ENCODE peak calls at places on chromosomes 1 and 21, in ten cellular contexts. One of them, this sample, is unnamed.

GRCh38 chr1:168949672-168950071 is 156.8 kb upstream of the ATP1B1 start:
- DNase-seq in body of pancreas: no peak
- DNase-seq in CD4-positive, alpha-beta T cell: no peak
- DNase-seq in mucosa of descending colon: no peak
- DNase-seq in CD8-positive, alpha-beta T cell: no peak
- DNase-seq in AG04450: no peak
- DNase-seq in tibial artery: no peak
- DNase-seq in ovary: no peak
- DNase-seq in A549: no peak
- DNase-seq in Peyer's patch: no peak
- DNase-seq in this sample: no peak

GRCh38 chr1:84122780-84123382 is 21.2 kb upstream of the PRKACB start:
- DNase-seq in Peyer's patch: no peak
- DNase-seq in body of pancreas: peak; percentile 44
- DNase-seq in ovary: no peak
- DNase-seq in mucosa of descending colon: peak; percentile 34
- DNase-seq in A549: peak; percentile 46
- DNase-seq in CD4-positive, alpha-beta T cell: peak; percentile 44
- DNase-seq in CD8-positive, alpha-beta T cell: peak; percentile 59
- DNase-seq in tibial artery: no peak
- DNase-seq in AG04450: no peak
- DNase-seq in this sample: peak; percentile 24

GRCh38 chr1:46516140-46516539 is 26.5 kb downstream of the DMBX1 start:
- DNase-seq in ovary: no peak
- DNase-seq in CD8-positive, alpha-beta T cell: no peak
- DNase-seq in mucosa of descending colon: no peak
- DNase-seq in AG04450: no peak
- DNase-seq in A549: no peak
- DNase-seq in CD4-positive, alpha-beta T cell: no peak
- DNase-seq in Peyer's patch: peak; percentile 32
- DNase-seq in body of pancreas: no peak
- DNase-seq in tibial artery: no peak
- DNase-seq in this sample: no peak

GRCh38 chr1:26161408-26162219 is 2.7 kb downstream of the FAM110D start:
- DNase-seq in AG04450: no peak
- DNase-seq in Peyer's patch: peak; percentile 65
- DNase-seq in CD4-positive, alpha-beta T cell: peak; percentile 16
- DNase-seq in tibial artery: peak; percentile 77
- DNase-seq in CD8-positive, alpha-beta T cell: peak; percentile 24
- DNase-seq in mucosa of descending colon: peak; percentile 71
- DNase-seq in ovary: peak; percentile 69
- DNase-seq in A549: peak; percentile 36
- DNase-seq in body of pancreas: peak; percentile 65
- DNase-seq in this sample: peak; percentile 59

GRCh38 chr1:15808955-15809354 is 1.5 kb upstream of the UQCRHL start:
- DNase-seq in ovary: no peak
- DNase-seq in tibial artery: no peak
- DNase-seq in body of pancreas: no peak
- DNase-seq in AG04450: no peak
- DNase-seq in Peyer's patch: no peak
- DNase-seq in CD4-positive, alpha-beta T cell: no peak
- DNase-seq in CD8-positive, alpha-beta T cell: no peak
- DNase-seq in mucosa of descending colon: no peak
- DNase-seq in A549: no peak
- DNase-seq in this sample: peak; percentile 72

GRCh38 chr21:39955326-39955725 is 88.1 kb downstream of the PCP4 start:
- DNase-seq in CD8-positive, alpha-beta T cell: no peak
- DNase-seq in mucosa of descending colon: no peak
- DNase-seq in body of pancreas: no peak
- DNase-seq in A549: no peak
- DNase-seq in tibial artery: no peak
- DNase-seq in AG04450: no peak
- DNase-seq in CD4-positive, alpha-beta T cell: no peak
- DNase-seq in ovary: no peak
- DNase-seq in Peyer's patch: no peak
- DNase-seq in this sample: no peak

GRCh38 chr1:39268112-39268581 is 63.7 kb downstream of the MACF1 start:
- DNase-seq in tibial artery: peak; percentile 70
- DNase-seq in AG04450: peak; percentile 70
- DNase-seq in body of pancreas: peak; percentile 41
- DNase-seq in mucosa of descending colon: no peak
- DNase-seq in A549: no peak
- DNase-seq in CD4-positive, alpha-beta T cell: no peak
- DNase-seq in Peyer's patch: no peak
- DNase-seq in CD8-positive, alpha-beta T cell: no peak
- DNase-seq in ovary: peak; percentile 47
- DNase-seq in this sample: no peak

GRCh38 chr21:37916795-37917142 is 512 bp upstream of the KCNJ6 start:
- DNase-seq in CD8-positive, alpha-beta T cell: no peak
- DNase-seq in A549: peak; percentile 49
- DNase-seq in body of pancreas: no peak
- DNase-seq in CD4-positive, alpha-beta T cell: no peak
- DNase-seq in ovary: no peak
- DNase-seq in Peyer's patch: no peak
- DNase-seq in mucosa of descending colon: no peak
- DNase-seq in AG04450: no peak
- DNase-seq in tibial artery: no peak
- DNase-seq in this sample: no peak

GRCh38 chr1:236702995-236703394 is 16.7 kb downstream of the ACTN2 start:
- DNase-seq in body of pancreas: no peak
- DNase-seq in CD4-positive, alpha-beta T cell: no peak
- DNase-seq in A549: no peak
- DNase-seq in mucosa of descending colon: no peak
- DNase-seq in tibial artery: no peak
- DNase-seq in CD8-positive, alpha-beta T cell: no peak
- DNase-seq in AG04450: no peak
- DNase-seq in Peyer's patch: no peak
- DNase-seq in ovary: no peak
- DNase-seq in this sample: no peak

GRCh38 chr1:201608635-201609395 is 69.9 kb downstream of the NAV1 start:
- DNase-seq in A549: no peak
- DNase-seq in tibial artery: peak; percentile 72
- DNase-seq in CD4-positive, alpha-beta T cell: no peak
- DNase-seq in mucosa of descending colon: no peak
- DNase-seq in AG04450: no peak
- DNase-seq in CD8-positive, alpha-beta T cell: no peak
- DNase-seq in body of pancreas: no peak
- DNase-seq in Peyer's patch: no peak
- DNase-seq in ovary: no peak
- DNase-seq in this sample: no peak

GRCh38 chr1:20194224-20194623 is 7.9 kb upstream of the PLA2G2C start:
- DNase-seq in A549: no peak
- DNase-seq in Peyer's patch: no peak
- DNase-seq in ovary: no peak
- DNase-seq in body of pancreas: no peak
- DNase-seq in mucosa of descending colon: no peak
- DNase-seq in CD8-positive, alpha-beta T cell: no peak
- DNase-seq in CD4-positive, alpha-beta T cell: no peak
- DNase-seq in AG04450: no peak
- DNase-seq in tibial artery: no peak
- DNase-seq in this sample: no peak

GRCh38 chr1:20192871-20193411 is 6.6 kb upstream of the PLA2G2C start:
- DNase-seq in Peyer's patch: no peak
- DNase-seq in CD8-positive, alpha-beta T cell: no peak
- DNase-seq in ovary: no peak
- DNase-seq in mucosa of descending colon: no peak
- DNase-seq in AG04450: no peak
- DNase-seq in body of pancreas: no peak
- DNase-seq in CD4-positive, alpha-beta T cell: no peak
- DNase-seq in tibial artery: no peak
- DNase-seq in A549: no peak
- DNase-seq in this sample: no peak

GRCh38 chr1:20194770-20195463 is 8.6 kb upstream of the PLA2G2C start:
- DNase-seq in mucosa of descending colon: peak; percentile 87
- DNase-seq in tibial artery: no peak
- DNase-seq in A549: peak; percentile 42
- DNase-seq in body of pancreas: peak; percentile 68
- DNase-seq in ovary: no peak
- DNase-seq in AG04450: peak; percentile 10
- DNase-seq in CD8-positive, alpha-beta T cell: peak; percentile 78
- DNase-seq in CD4-positive, alpha-beta T cell: peak; percentile 74
- DNase-seq in Peyer's patch: peak; percentile 82
- DNase-seq in this sample: peak; percentile 62

GRCh38 chr1:20197329-20197791 is 11.0 kb upstream of the PLA2G2C start:
- DNase-seq in CD8-positive, alpha-beta T cell: no peak
- DNase-seq in body of pancreas: no peak
- DNase-seq in Peyer's patch: peak; percentile 59
- DNase-seq in mucosa of descending colon: peak; percentile 55
- DNase-seq in AG04450: no peak
- DNase-seq in ovary: no peak
- DNase-seq in A549: no peak
- DNase-seq in tibial artery: no peak
- DNase-seq in CD4-positive, alpha-beta T cell: no peak
- DNase-seq in this sample: no peak

DNA sequence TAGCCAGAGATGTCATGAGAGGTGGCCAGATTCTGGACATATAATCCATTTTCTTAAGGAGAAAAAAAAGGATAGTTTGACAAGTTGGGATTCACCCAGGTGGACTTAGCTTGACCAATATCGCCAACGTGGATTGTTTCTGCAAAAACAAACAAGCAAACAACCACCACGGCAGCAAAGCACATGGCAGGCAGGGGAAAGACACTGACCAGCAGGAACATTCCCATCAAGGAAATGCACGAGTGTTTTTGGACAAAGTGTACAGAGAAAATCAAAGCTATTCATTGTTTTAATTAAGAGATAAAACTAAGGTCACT is 9.1 kb upstream of the PLA2G2C start:
- DNase-seq in ovary: no peak
- DNase-seq in tibial artery: no peak
- DNase-seq in CD4-positive, alpha-beta T cell: no peak
- DNase-seq in Peyer's patch: no peak
- DNase-seq in AG04450: no peak
- DNase-seq in CD8-positive, alpha-beta T cell: no peak
- DNase-seq in body of pancreas: no peak
- DNase-seq in A549: no peak
- DNase-seq in mucosa of descending colon: no peak
- DNase-seq in this sample: no peak
- TF ChIP-seq CTCF in ovary: no peak
- TF ChIP-seq CTCF in tibial artery: no peak
- TF ChIP-seq CTCF in CD4-positive, alpha-beta T cell: no peak
- TF ChIP-seq CTCF in Peyer's patch: no peak
- TF ChIP-seq CTCF in AG04450: no peak
- TF ChIP-seq CTCF in CD8-positive, alpha-beta T cell: peak; percentile 15
- TF ChIP-seq CTCF in body of pancreas: no peak
- TF ChIP-seq CTCF in A549: no peak
- TF ChIP-seq CTCF in mucosa of descending colon: no peak
- TF ChIP-seq CTCF in this sample: no peak

GRCh38 chr1:167776616-167777252 is 55.0 kb downstream of the MPZL1 start:
- DNase-seq in tibial artery: no peak
- DNase-seq in mucosa of descending colon: no peak
- DNase-seq in A549: no peak
- DNase-seq in Peyer's patch: no peak
- DNase-seq in AG04450: no peak
- DNase-seq in CD8-positive, alpha-beta T cell: no peak
- DNase-seq in body of pancreas: no peak
- DNase-seq in ovary: no peak
- DNase-seq in CD4-positive, alpha-beta T cell: no peak
- DNase-seq in this sample: no peak
- H3K9me3 ChIP-seq in tibial artery: no peaks in the 10 kb centered on the region
- H3K9me3 ChIP-seq in mucosa of descending colon: no peaks in the 10 kb centered on the region
- H3K9me3 ChIP-seq in A549: no peaks in the 10 kb centered on the region
- H3K9me3 ChIP-seq in Peyer's patch: no peaks in the 10 kb centered on the region
- H3K9me3 ChIP-seq in AG04450: no peaks in the 10 kb centered on the region
- H3K9me3 ChIP-seq in CD8-positive, alpha-beta T cell: no peaks in the 10 kb centered on the region
- H3K9me3 ChIP-seq in body of pancreas: no peaks in the 10 kb centered on the region
- H3K9me3 ChIP-seq in ovary: no peaks in the 10 kb centered on the region
- H3K9me3 ChIP-seq in CD4-positive, alpha-beta T cell: no peaks in the 10 kb centered on the region
- H3K9me3 ChIP-seq in this sample: no peaks in the 10 kb centered on the region

GRCh38 chr1:23020731-23021130 is 1.5 kb downstream of the KDM1A start:
- DNase-seq in ovary: no peak
- DNase-seq in mucosa of descending colon: no peak
- DNase-seq in AG04450: no peak
- DNase-seq in CD8-positive, alpha-beta T cell: no peak
- DNase-seq in tibial artery: no peak
- DNase-seq in A549: no peak
- DNase-seq in Peyer's patch: no peak
- DNase-seq in body of pancreas: no peak
- DNase-seq in CD4-positive, alpha-beta T cell: no peak
- DNase-seq in this sample: no peak

GRCh38 chr1:23018661-23019093 is 591 bp upstream of the KDM1A start:
- DNase-seq in Peyer's patch: no peak
- DNase-seq in AG04450: no peak
- DNase-seq in body of pancreas: no peak
- DNase-seq in mucosa of descending colon: no peak
- DNase-seq in tibial artery: no peak
- DNase-seq in ovary: no peak
- DNase-seq in CD4-positive, alpha-beta T cell: no peak
- DNase-seq in A549: no peak
- DNase-seq in CD8-positive, alpha-beta T cell: no peak
- DNase-seq in this sample: no peak

GRCh38 chr1:23021834-23022233 is 2.6 kb downstream of the KDM1A start:
- DNase-seq in A549: no peak
- DNase-seq in ovary: no peak
- DNase-seq in body of pancreas: no peak
- DNase-seq in CD8-positive, alpha-beta T cell: no peak
- DNase-seq in AG04450: no peak
- DNase-seq in Peyer's patch: no peak
- DNase-seq in mucosa of descending colon: no peak
- DNase-seq in CD4-positive, alpha-beta T cell: no peak
- DNase-seq in tibial artery: no peak
- DNase-seq in this sample: no peak

GRCh38 chr1:23019094-23019850 is at the start of gene KDM1A:
- DNase-seq in tibial artery: peak; percentile 98
- DNase-seq in CD4-positive, alpha-beta T cell: peak; percentile 95
- DNase-seq in body of pancreas: peak; percentile 98
- DNase-seq in ovary: peak; percentile 97
- DNase-seq in CD8-positive, alpha-beta T cell: peak; percentile 96
- DNase-seq in Peyer's patch: peak; percentile 98
- DNase-seq in AG04450: peak; percentile 92
- DNase-seq in A549: peak; percentile 97
- DNase-seq in mucosa of descending colon: peak; percentile 98
- DNase-seq in this sample: peak; percentile 97

GRCh38 chr1:23019851-23020625 is 770 bp downstream of the KDM1A start:
- DNase-seq in Peyer's patch: peak; percentile 64
- DNase-seq in A549: peak; percentile 41
- DNase-seq in body of pancreas: peak; percentile 26
- DNase-seq in ovary: no peak
- DNase-seq in CD4-positive, alpha-beta T cell: peak; percentile 2
- DNase-seq in AG04450: no peak
- DNase-seq in tibial artery: peak; percentile 70
- DNase-seq in CD8-positive, alpha-beta T cell: peak; percentile 22
- DNase-seq in mucosa of descending colon: peak; percentile 60
- DNase-seq in this sample: peak; percentile 43
- TF ChIP-seq CTCF in Peyer's patch: no peak
- TF ChIP-seq CTCF in A549: no peak
- TF ChIP-seq CTCF in body of pancreas: no peak
- TF ChIP-seq CTCF in ovary: no peak
- TF ChIP-seq CTCF in CD4-positive, alpha-beta T cell: no peak
- TF ChIP-seq CTCF in AG04450: no peak
- TF ChIP-seq CTCF in tibial artery: no peak
- TF ChIP-seq CTCF in CD8-positive, alpha-beta T cell: no peak
- TF ChIP-seq CTCF in mucosa of descending colon: no peak
- TF ChIP-seq CTCF in this sample: no peak

GRCh38 chr21:46059195-46059594 is 38.7 kb upstream of the COL6A2 start:
- DNase-seq in mucosa of descending colon: no peak
- DNase-seq in A549: no peak
- DNase-seq in body of pancreas: no peak
- DNase-seq in ovary: peak; percentile 22
- DNase-seq in CD4-positive, alpha-beta T cell: no peak
- DNase-seq in CD8-positive, alpha-beta T cell: no peak
- DNase-seq in AG04450: no peak
- DNase-seq in tibial artery: peak; percentile 54
- DNase-seq in Peyer's patch: no peak
- DNase-seq in this sample: no peak
- H3K9me3 ChIP-seq in mucosa of descending colon: no peaks in the 10 kb centered on the region
- H3K9me3 ChIP-seq in A549: peaks cover 16% of the 10 kb centered on the region
- H3K9me3 ChIP-seq in body of pancreas: no peaks in the 10 kb centered on the region
- H3K9me3 ChIP-seq in ovary: no peaks in the 10 kb centered on the region
- H3K9me3 ChIP-seq in CD4-positive, alpha-beta T cell: no peaks in the 10 kb centered on the region
- H3K9me3 ChIP-seq in CD8-positive, alpha-beta T cell: no peaks in the 10 kb centered on the region
- H3K9me3 ChIP-seq in AG04450: peaks cover 45% of the 10 kb centered on the region
- H3K9me3 ChIP-seq in tibial artery: no peaks in the 10 kb centered on the region
- H3K9me3 ChIP-seq in Peyer's patch: peaks cover 6% of the 10 kb centered on the region
- H3K9me3 ChIP-seq in this sample: peaks cover 9% of the 10 kb centered on the region

This sample was measured in Caco-2.